ENCODE peak calls at places on chromosomes 11 and 22, in six cellular contexts. N is IMR-90, G is prostate gland, T is body of pancreas, V is stomach, F is vagina. M is an unnamed sample.
A peak's percentile ranks its signal among the peaks of the same experiment; 100 is the strongest.

GRCh38 chr22:46125816-46126770 is 24.2 kb upstream of the PPARA start:
- DNase-seq in G (no peak), V (peak; percentile 44), T (no peak), N (no peak), F (no peak), M (no peak)

GRCh38 chr11:109034341-109034696 is 369.4 kb downstream of the DDX10 start:
- DNase-seq in G (no peak), N (peak; percentile 64), T (no peak), V (no peak), F (no peak), M (no peak)

GRCh38 chr11:119318240-119319135 is 1.6 kb upstream of the MCAM start:
- DNase-seq in N (peak; percentile 81), T (no peak), V (no peak), G (no peak), F (no peak), M (no peak)

GRCh38 chr22:45564349-45565030 is 61.8 kb downstream of the FBLN1 start:
- DNase-seq in F (no peak), V (no peak), G (no peak), T (no peak), N (no peak), M (peak; percentile 57)

GRCh38 chr11:46120361-46120710 is 918 bp downstream of the PHF21A start:
- DNase-seq in F (no peak), G (no peak), V (no peak), T (peak; percentile 26), N (no peak), M (peak; percentile 46)

GRCh38 chr11:10498426-10499250 is 42.3 kb downstream of the RNF141 start:
- DNase-seq in T (no peak), V (no peak), N (no peak), F (no peak), G (no peak), M (no peak)

GRCh38 chr11:85132839-85133238 is 494.3 kb downstream of the DLG2 start:
- DNase-seq in V (no peak), T (no peak), N (peak; percentile 7), F (no peak), G (no peak), M (no peak)

GRCh38 chr11:120131941-120132644 is 5.8 kb downstream of the TRIM29 start:
- DNase-seq in G (peak; percentile 86), T (peak; percentile 31), F (no peak), N (no peak), V (no peak), M (no peak)

DNA sequence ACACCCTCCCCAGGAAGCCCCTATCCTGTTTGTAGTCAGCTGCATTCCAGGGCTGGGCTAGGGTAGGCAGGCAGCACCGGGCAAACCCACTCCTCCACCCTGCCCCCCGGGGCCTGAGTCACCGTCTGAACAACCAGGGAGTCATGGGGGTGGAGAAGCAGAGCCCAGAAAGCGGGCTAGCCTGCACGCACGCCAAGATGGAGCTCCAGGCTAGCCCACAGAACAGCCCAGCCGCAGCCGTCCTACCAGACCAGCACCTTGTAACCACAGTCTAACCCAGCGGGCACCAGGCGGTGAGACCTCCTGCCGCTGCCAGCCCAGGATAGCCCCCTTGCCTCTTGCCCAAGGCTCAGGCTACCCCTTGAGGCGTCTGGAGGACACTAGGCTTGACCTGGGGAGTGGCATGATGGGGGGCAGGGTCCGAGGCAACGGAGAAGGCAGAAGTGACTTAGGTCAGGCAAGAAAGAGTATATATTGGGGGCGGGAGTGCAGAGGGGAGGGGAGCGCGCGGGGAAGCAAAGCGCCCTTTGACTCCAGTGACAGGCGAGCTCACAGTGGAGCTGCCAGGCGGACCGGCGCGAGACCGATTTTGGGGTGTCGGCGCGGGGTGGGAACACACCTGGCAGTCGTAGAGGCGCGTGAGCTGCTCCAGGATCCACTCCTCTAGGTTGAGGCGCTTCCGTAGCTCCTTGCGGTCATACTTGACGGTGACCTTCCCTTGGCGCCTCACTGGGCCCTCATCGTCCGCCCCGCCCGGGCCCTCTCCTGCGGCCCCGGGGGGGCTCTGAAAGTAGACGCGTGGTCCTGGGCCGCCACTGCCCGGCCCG is 733 bp downstream of the PPP1R14B start:
- DNase-seq in T (peak; percentile 80), N (peak; percentile 91), G (no peak), V (peak; percentile 70), F (no peak), M (peak; percentile 60)
- TF ChIP-seq POLR2A in T (peak; percentile 75), N (peak; percentile 88), G (peak; percentile 38), V (no peak), F (no peak), M (peak; percentile 11)

DNA sequence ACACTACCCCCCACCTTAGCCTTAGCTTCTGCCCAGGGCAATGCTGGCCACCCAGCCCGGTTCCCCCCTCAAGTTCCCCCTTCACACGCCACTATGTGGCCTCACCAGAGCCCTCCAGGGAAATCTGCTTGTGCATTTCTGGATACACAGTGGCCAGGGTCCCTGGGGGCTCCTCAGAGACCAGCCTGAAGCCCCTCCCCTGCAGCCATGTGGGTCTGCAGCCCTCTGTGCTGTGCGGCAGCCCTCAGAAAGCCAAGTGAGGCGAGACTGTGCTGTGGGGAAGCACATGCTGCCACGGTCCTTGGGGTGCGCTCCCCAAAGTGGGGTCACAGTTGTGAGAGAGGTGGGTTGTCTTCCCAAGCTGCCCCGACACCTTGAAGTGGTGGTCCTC is 2.1 kb upstream of the PLXNB2 start:
- DNase-seq in F (no peak), G (no peak), V (no peak), T (no peak), N (no peak), M (peak; percentile 62)
- TF ChIP-seq POLR2A in F (no peak), G (no peak), V (no peak), T (no peak), N (no peak), M (no peak)

GRCh38 chr11:560305-561147 is at the start of the genes LMNTD2 and RASSF7:
- DNase-seq in T (peak; percentile 95), N (peak; percentile 70), F (no peak), V (peak; percentile 95), G (peak; percentile 95), M (peak; percentile 93)
- TF ChIP-seq POLR2A in T (peak; percentile 84), N (no peak), F (no peak), V (peak; percentile 24), G (peak; percentile 64), M (peak; percentile 47)

GRCh38 chr11:2882681-2883110 is 2.9 kb downstream of the CDKN1C start:
- DNase-seq in G (no peak), F (no peak), T (no peak), N (no peak), V (no peak), M (peak; percentile 27)
- TF ChIP-seq POLR2A in G (no peak), F (no peak), T (no peak), N (no peak), V (no peak), M (no peak)

GRCh38 chr11:67451658-67451976 is 912 bp downstream of the GPR152 start:
- DNase-seq in G (no peak), N (no peak), T (no peak), F (no peak), V (no peak), M (no peak)
- TF ChIP-seq POLR2A in G (no peak), N (no peak), T (no peak), F (no peak), V (no peak), M (no peak)

DNA sequence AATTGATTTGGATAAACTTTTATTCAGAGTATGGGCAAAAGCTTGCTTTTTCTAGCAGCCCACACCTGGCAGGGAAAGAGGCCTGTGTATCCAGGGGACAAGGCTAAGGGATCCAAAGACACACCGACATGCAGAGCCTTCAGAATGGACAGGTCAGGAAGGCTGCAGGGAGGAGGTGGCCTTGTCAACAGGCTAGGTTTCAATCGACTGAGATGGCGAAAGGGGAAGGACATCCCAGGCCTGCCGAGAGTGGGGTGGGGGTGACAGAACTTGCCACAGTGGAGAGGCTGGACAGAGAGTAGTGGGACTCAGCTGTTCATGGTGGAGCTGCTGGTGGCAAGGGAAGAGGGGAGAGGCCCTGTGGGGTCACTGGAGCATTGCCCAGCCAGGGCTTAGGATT is 5.3 kb upstream of the SLC39A13 start:
- DNase-seq in F (no peak), N (no peak), T (no peak), G (no peak), V (no peak), M (no peak)
- TF ChIP-seq POLR2A in F (no peak), N (no peak), T (no peak), G (no peak), V (no peak), M (no peak)

DNA sequence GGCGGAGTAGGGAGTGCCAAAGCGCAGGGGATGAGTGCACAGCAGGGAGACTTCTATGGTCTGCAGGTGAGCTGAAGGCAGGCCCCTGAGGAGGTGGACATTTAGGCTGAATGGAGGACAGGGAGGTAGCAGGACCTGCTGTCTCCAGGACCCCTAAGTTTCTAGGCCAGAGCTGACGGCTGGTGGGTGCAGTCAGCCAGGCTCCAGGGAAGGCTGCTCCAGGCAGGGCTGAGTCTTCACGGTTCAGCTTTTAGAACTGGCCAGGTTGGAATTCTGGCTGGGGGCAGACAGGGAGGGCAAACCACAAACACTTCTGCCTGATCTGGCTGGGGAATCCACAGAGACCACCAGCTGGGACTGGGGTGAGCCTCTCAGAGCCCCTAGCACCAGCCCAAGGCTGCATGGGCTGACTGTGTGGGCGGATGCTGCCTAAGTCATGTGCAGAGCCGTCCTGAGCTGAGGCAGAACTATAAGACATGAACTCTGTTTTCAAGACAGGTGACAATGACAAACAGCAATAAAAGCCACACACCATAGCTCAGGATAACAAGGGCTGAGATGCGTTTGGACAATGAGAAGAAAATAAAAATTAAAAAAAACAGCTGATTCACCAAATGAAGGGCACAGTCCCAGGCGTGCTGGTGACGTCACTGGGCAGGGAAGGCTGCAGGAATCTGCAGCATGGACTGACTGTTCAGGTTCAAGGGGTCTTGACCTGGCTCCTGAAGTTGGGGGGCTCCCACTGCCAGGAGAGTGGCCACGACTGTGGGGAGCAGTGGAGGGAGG is 10.4 kb upstream of the MALAT1 start:
- DNase-seq in V (no peak), F (no peak), N (peak; percentile 71), G (peak; percentile 6), T (no peak), M (no peak)
- TF ChIP-seq POLR2A in V (no peak), F (no peak), N (peak; percentile 51), G (no peak), T (no peak), M (no peak)

GRCh38 chr11:3823762-3824506 is 15.6 kb downstream of the PGAP2 start:
- DNase-seq in T (no peak), F (no peak), V (no peak), N (no peak), G (no peak), M (peak; percentile 22)
- TF ChIP-seq POLR2A in T (no peak), F (no peak), V (no peak), N (no peak), G (no peak), M (no peak)

DNA sequence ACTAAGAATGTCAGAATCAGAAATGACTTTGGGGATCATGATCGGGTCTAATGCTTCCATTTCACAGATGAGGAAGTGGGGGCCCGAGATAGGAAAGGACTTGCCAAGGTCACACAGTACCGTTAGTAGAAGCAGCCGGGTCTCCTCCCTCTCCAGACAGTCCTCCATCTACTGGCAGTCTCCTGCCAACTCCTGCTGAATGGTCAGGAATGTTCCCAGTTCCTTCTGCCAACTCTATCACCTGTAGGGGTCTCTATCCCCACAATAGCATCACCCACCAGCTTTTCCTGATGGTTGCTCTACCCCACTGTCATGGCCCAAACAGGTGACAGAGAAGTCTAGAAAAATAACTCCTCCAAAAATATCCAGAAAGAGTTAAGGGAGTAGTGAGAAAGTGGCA is 23.9 kb upstream of the CCDC86 start:
- DNase-seq in V (no peak), T (no peak), G (no peak), N (no peak), F (no peak), M (no peak)
- TF ChIP-seq POLR2A in V (no peak), T (no peak), G (no peak), N (no peak), F (no peak), M (no peak)

M was measured in heart left ventricle.